ENCODE peak calls at places on chromosome 10, in ten cellular contexts. One of them, this sample, is unnamed.
A peak's percentile ranks its signal among the peaks of the same experiment; 100 is the strongest.

GRCh38 chr10:17028843-17029580 is 100.6 kb downstream of the CUBN start:
- DNase-seq in MCF 10A: no peak
- DNase-seq in SW480: no peak
- DNase-seq in AG10803: no peak
- DNase-seq in NCI-H1694 treated with DMSO at 0.1 percent for 48 hours: no peak
- DNase-seq in stimulated activated CD8-positive, alpha-beta memory T cell treated with anti-CD3 and anti-CD28 coated beads, Interleukin-4, amount 100 ng/mL, for 48 hours: no peak
- DNase-seq in activated naive CD4-positive, alpha-beta T cell: no peak
- DNase-seq in kidney glomerular epithelial cell: no peak
- DNase-seq in HFFc6: no peak
- DNase-seq in HEK293T: no peak
- DNase-seq in this sample: no peak

GRCh38 chr10:2813277-2813676 is 254.1 kb upstream of the PFKP start:
- DNase-seq in MCF 10A: no peak
- DNase-seq in SW480: peak; percentile 0
- DNase-seq in AG10803: no peak
- DNase-seq in NCI-H1694 treated with DMSO at 0.1 percent for 48 hours: no peak
- DNase-seq in stimulated activated CD8-positive, alpha-beta memory T cell treated with anti-CD3 and anti-CD28 coated beads, Interleukin-4, amount 100 ng/mL, for 48 hours: no peak
- DNase-seq in activated naive CD4-positive, alpha-beta T cell: no peak
- DNase-seq in kidney glomerular epithelial cell: no peak
- DNase-seq in HFFc6: no peak
- DNase-seq in HEK293T: no peak
- DNase-seq in this sample: no peak

GRCh38 chr10:75654171-75654772 is 222.8 kb downstream of the LRMDA start:
- DNase-seq in MCF 10A: peak; percentile 16
- DNase-seq in SW480: no peak
- DNase-seq in AG10803: peak; percentile 29
- DNase-seq in NCI-H1694 treated with DMSO at 0.1 percent for 48 hours: no peak
- DNase-seq in stimulated activated CD8-positive, alpha-beta memory T cell treated with anti-CD3 and anti-CD28 coated beads, Interleukin-4, amount 100 ng/mL, for 48 hours: no peak
- DNase-seq in activated naive CD4-positive, alpha-beta T cell: no peak
- DNase-seq in kidney glomerular epithelial cell: no peak
- DNase-seq in HFFc6: no peak
- DNase-seq in HEK293T: no peak
- DNase-seq in this sample: no peak

GRCh38 chr10:114220281-114220680 is 18.8 kb upstream of the VWA2 start:
- DNase-seq in MCF 10A: no peak
- DNase-seq in SW480: no peak
- DNase-seq in AG10803: no peak
- DNase-seq in NCI-H1694 treated with DMSO at 0.1 percent for 48 hours: no peak
- DNase-seq in stimulated activated CD8-positive, alpha-beta memory T cell treated with anti-CD3 and anti-CD28 coated beads, Interleukin-4, amount 100 ng/mL, for 48 hours: no peak
- DNase-seq in activated naive CD4-positive, alpha-beta T cell: no peak
- DNase-seq in kidney glomerular epithelial cell: no peak
- DNase-seq in HFFc6: no peak
- DNase-seq in HEK293T: no peak
- DNase-seq in this sample: no peak

GRCh38 chr10:118763202-118763988 is 8.6 kb upstream of the CACUL1 start:
- DNase-seq in MCF 10A: no peak
- DNase-seq in SW480: no peak
- DNase-seq in AG10803: no peak
- DNase-seq in NCI-H1694 treated with DMSO at 0.1 percent for 48 hours: no peak
- DNase-seq in stimulated activated CD8-positive, alpha-beta memory T cell treated with anti-CD3 and anti-CD28 coated beads, Interleukin-4, amount 100 ng/mL, for 48 hours: no peak
- DNase-seq in activated naive CD4-positive, alpha-beta T cell: no peak
- DNase-seq in kidney glomerular epithelial cell: peak; percentile 29
- DNase-seq in HFFc6: no peak
- DNase-seq in HEK293T: no peak
- DNase-seq in this sample: no peak

GRCh38 chr10:125236091-125236490 is 75.7 kb upstream of the CTBP2 start:
- DNase-seq in MCF 10A: no peak
- DNase-seq in SW480: no peak
- DNase-seq in AG10803: no peak
- DNase-seq in NCI-H1694 treated with DMSO at 0.1 percent for 48 hours: no peak
- DNase-seq in stimulated activated CD8-positive, alpha-beta memory T cell treated with anti-CD3 and anti-CD28 coated beads, Interleukin-4, amount 100 ng/mL, for 48 hours: no peak
- DNase-seq in activated naive CD4-positive, alpha-beta T cell: no peak
- DNase-seq in kidney glomerular epithelial cell: no peak
- DNase-seq in HFFc6: no peak
- DNase-seq in HEK293T: no peak
- DNase-seq in this sample: no peak

GRCh38 chr10:44234471-44234850 is 150.4 kb downstream of the CXCL12 start:
- DNase-seq in MCF 10A: no peak
- DNase-seq in SW480: no peak
- DNase-seq in AG10803: peak; percentile 64
- DNase-seq in NCI-H1694 treated with DMSO at 0.1 percent for 48 hours: no peak
- DNase-seq in stimulated activated CD8-positive, alpha-beta memory T cell treated with anti-CD3 and anti-CD28 coated beads, Interleukin-4, amount 100 ng/mL, for 48 hours: no peak
- DNase-seq in activated naive CD4-positive, alpha-beta T cell: no peak
- DNase-seq in kidney glomerular epithelial cell: no peak
- DNase-seq in HFFc6: no peak
- DNase-seq in HEK293T: no peak
- DNase-seq in this sample: no peak

GRCh38 chr10:15879058-15879457 is 18.8 kb upstream of the MINDY3 start:
- DNase-seq in MCF 10A: peak; percentile 47
- DNase-seq in SW480: peak; percentile 38
- DNase-seq in AG10803: peak; percentile 42
- DNase-seq in NCI-H1694 treated with DMSO at 0.1 percent for 48 hours: peak; percentile 18
- DNase-seq in stimulated activated CD8-positive, alpha-beta memory T cell treated with anti-CD3 and anti-CD28 coated beads, Interleukin-4, amount 100 ng/mL, for 48 hours: no peak
- DNase-seq in activated naive CD4-positive, alpha-beta T cell: no peak
- DNase-seq in kidney glomerular epithelial cell: peak; percentile 45
- DNase-seq in HFFc6: peak; percentile 46
- DNase-seq in HEK293T: peak; percentile 52
- DNase-seq in this sample: no peak

GRCh38 chr10:73863039-73863817 is 11.1 kb downstream of the CAMK2G start:
- DNase-seq in MCF 10A: no peak
- DNase-seq in SW480: no peak
- DNase-seq in AG10803: peak; percentile 31
- DNase-seq in NCI-H1694 treated with DMSO at 0.1 percent for 48 hours: no peak
- DNase-seq in stimulated activated CD8-positive, alpha-beta memory T cell treated with anti-CD3 and anti-CD28 coated beads, Interleukin-4, amount 100 ng/mL, for 48 hours: no peak
- DNase-seq in activated naive CD4-positive, alpha-beta T cell: no peak
- DNase-seq in kidney glomerular epithelial cell: no peak
- DNase-seq in HFFc6: no peak
- DNase-seq in HEK293T: no peak
- DNase-seq in this sample: no peak

GRCh38 chr10:73916761-73917470 is 6.0 kb downstream of the PLAU start:
- DNase-seq in MCF 10A: no peak
- DNase-seq in SW480: no peak
- DNase-seq in AG10803: no peak
- DNase-seq in NCI-H1694 treated with DMSO at 0.1 percent for 48 hours: no peak
- DNase-seq in stimulated activated CD8-positive, alpha-beta memory T cell treated with anti-CD3 and anti-CD28 coated beads, Interleukin-4, amount 100 ng/mL, for 48 hours: no peak
- DNase-seq in activated naive CD4-positive, alpha-beta T cell: no peak
- DNase-seq in kidney glomerular epithelial cell: no peak
- DNase-seq in HFFc6: no peak
- DNase-seq in HEK293T: no peak
- DNase-seq in this sample: no peak

GRCh38 chr10:8315619-8316021 is 261.1 kb downstream of the GATA3 start:
- DNase-seq in MCF 10A: no peak
- DNase-seq in SW480: no peak
- DNase-seq in AG10803: no peak
- DNase-seq in NCI-H1694 treated with DMSO at 0.1 percent for 48 hours: no peak
- DNase-seq in stimulated activated CD8-positive, alpha-beta memory T cell treated with anti-CD3 and anti-CD28 coated beads, Interleukin-4, amount 100 ng/mL, for 48 hours: no peak
- DNase-seq in activated naive CD4-positive, alpha-beta T cell: no peak
- DNase-seq in kidney glomerular epithelial cell: no peak
- DNase-seq in HFFc6: no peak
- DNase-seq in HEK293T: no peak
- DNase-seq in this sample: no peak

GRCh38 chr10:5317547-5318107 is 47.1 kb upstream of the UCN3 start:
- DNase-seq in MCF 10A: peak; percentile 87
- DNase-seq in SW480: peak; percentile 17
- DNase-seq in AG10803: peak; percentile 72
- DNase-seq in NCI-H1694 treated with DMSO at 0.1 percent for 48 hours: no peak
- DNase-seq in stimulated activated CD8-positive, alpha-beta memory T cell treated with anti-CD3 and anti-CD28 coated beads, Interleukin-4, amount 100 ng/mL, for 48 hours: peak; percentile 85
- DNase-seq in activated naive CD4-positive, alpha-beta T cell: no peak
- DNase-seq in kidney glomerular epithelial cell: peak; percentile 97
- DNase-seq in HFFc6: peak; percentile 77
- DNase-seq in HEK293T: no peak
- DNase-seq in this sample: peak; percentile 26

GRCh38 chr10:132109341-132110072 is 43.8 kb downstream of the JAKMIP3 start:
- DNase-seq in MCF 10A: no peak
- DNase-seq in SW480: no peak
- DNase-seq in AG10803: peak; percentile 56
- DNase-seq in NCI-H1694 treated with DMSO at 0.1 percent for 48 hours: no peak
- DNase-seq in stimulated activated CD8-positive, alpha-beta memory T cell treated with anti-CD3 and anti-CD28 coated beads, Interleukin-4, amount 100 ng/mL, for 48 hours: no peak
- DNase-seq in activated naive CD4-positive, alpha-beta T cell: no peak
- DNase-seq in kidney glomerular epithelial cell: no peak
- DNase-seq in HFFc6: no peak
- DNase-seq in HEK293T: no peak
- DNase-seq in this sample: no peak

GRCh38 chr10:104045151-104046089 is 40.3 kb downstream of the COL17A1 start:
- DNase-seq in MCF 10A: peak; percentile 64
- DNase-seq in SW480: peak; percentile 59
- DNase-seq in AG10803: peak; percentile 73
- DNase-seq in NCI-H1694 treated with DMSO at 0.1 percent for 48 hours: no peak
- DNase-seq in stimulated activated CD8-positive, alpha-beta memory T cell treated with anti-CD3 and anti-CD28 coated beads, Interleukin-4, amount 100 ng/mL, for 48 hours: no peak
- DNase-seq in activated naive CD4-positive, alpha-beta T cell: no peak
- DNase-seq in kidney glomerular epithelial cell: peak; percentile 63
- DNase-seq in HFFc6: peak; percentile 75
- DNase-seq in HEK293T: peak; percentile 72
- DNase-seq in this sample: no peak

GRCh38 chr10:109149666-109150350 is 773.5 kb downstream of the XPNPEP1 start:
- DNase-seq in MCF 10A: no peak
- DNase-seq in SW480: no peak
- DNase-seq in AG10803: no peak
- DNase-seq in NCI-H1694 treated with DMSO at 0.1 percent for 48 hours: no peak
- DNase-seq in stimulated activated CD8-positive, alpha-beta memory T cell treated with anti-CD3 and anti-CD28 coated beads, Interleukin-4, amount 100 ng/mL, for 48 hours: no peak
- DNase-seq in activated naive CD4-positive, alpha-beta T cell: no peak
- DNase-seq in kidney glomerular epithelial cell: no peak
- DNase-seq in HFFc6: no peak
- DNase-seq in HEK293T: no peak
- DNase-seq in this sample: no peak

GRCh38 chr10:126240483-126240882 is 147.8 kb downstream of the ADAM12 start:
- DNase-seq in MCF 10A: no peak
- DNase-seq in SW480: no peak
- DNase-seq in AG10803: no peak
- DNase-seq in NCI-H1694 treated with DMSO at 0.1 percent for 48 hours: no peak
- DNase-seq in stimulated activated CD8-positive, alpha-beta memory T cell treated with anti-CD3 and anti-CD28 coated beads, Interleukin-4, amount 100 ng/mL, for 48 hours: no peak
- DNase-seq in activated naive CD4-positive, alpha-beta T cell: no peak
- DNase-seq in kidney glomerular epithelial cell: no peak
- DNase-seq in HFFc6: no peak
- DNase-seq in HEK293T: no peak
- DNase-seq in this sample: no peak

GRCh38 chr10:46547331-46547880 is 9.1 kb downstream of the GPRIN2 start:
- DNase-seq in MCF 10A: no peak
- DNase-seq in SW480: no peak
- DNase-seq in AG10803: no peak
- DNase-seq in NCI-H1694 treated with DMSO at 0.1 percent for 48 hours: no peak
- DNase-seq in stimulated activated CD8-positive, alpha-beta memory T cell treated with anti-CD3 and anti-CD28 coated beads, Interleukin-4, amount 100 ng/mL, for 48 hours: peak; percentile 19
- DNase-seq in activated naive CD4-positive, alpha-beta T cell: no peak
- DNase-seq in kidney glomerular epithelial cell: no peak
- DNase-seq in HFFc6: no peak
- DNase-seq in HEK293T: no peak
- DNase-seq in this sample: no peak

GRCh38 chr10:93198401-93199175 is 124.9 kb downstream of the CYP26A1 start:
- DNase-seq in MCF 10A: no peak
- DNase-seq in SW480: peak; percentile 27
- DNase-seq in AG10803: peak; percentile 62
- DNase-seq in NCI-H1694 treated with DMSO at 0.1 percent for 48 hours: no peak
- DNase-seq in stimulated activated CD8-positive, alpha-beta memory T cell treated with anti-CD3 and anti-CD28 coated beads, Interleukin-4, amount 100 ng/mL, for 48 hours: no peak
- DNase-seq in activated naive CD4-positive, alpha-beta T cell: no peak
- DNase-seq in kidney glomerular epithelial cell: peak; percentile 42
- DNase-seq in HFFc6: peak; percentile 35
- DNase-seq in HEK293T: no peak
- DNase-seq in this sample: no peak

GRCh38 chr10:125247576-125247975 is 87.2 kb upstream of the CTBP2 start:
- DNase-seq in MCF 10A: no peak
- DNase-seq in SW480: no peak
- DNase-seq in AG10803: no peak
- DNase-seq in NCI-H1694 treated with DMSO at 0.1 percent for 48 hours: no peak
- DNase-seq in stimulated activated CD8-positive, alpha-beta memory T cell treated with anti-CD3 and anti-CD28 coated beads, Interleukin-4, amount 100 ng/mL, for 48 hours: no peak
- DNase-seq in activated naive CD4-positive, alpha-beta T cell: no peak
- DNase-seq in kidney glomerular epithelial cell: no peak
- DNase-seq in HFFc6: no peak
- DNase-seq in HEK293T: no peak
- DNase-seq in this sample: no peak

GRCh38 chr10:12975266-12975665 is 26.2 kb downstream of the CCDC3 start:
- DNase-seq in MCF 10A: peak; percentile 26
- DNase-seq in SW480: no peak
- DNase-seq in AG10803: no peak
- DNase-seq in NCI-H1694 treated with DMSO at 0.1 percent for 48 hours: no peak
- DNase-seq in stimulated activated CD8-positive, alpha-beta memory T cell treated with anti-CD3 and anti-CD28 coated beads, Interleukin-4, amount 100 ng/mL, for 48 hours: no peak
- DNase-seq in activated naive CD4-positive, alpha-beta T cell: no peak
- DNase-seq in kidney glomerular epithelial cell: no peak
- DNase-seq in HFFc6: no peak
- DNase-seq in HEK293T: no peak
- DNase-seq in this sample: no peak

GRCh38 chr10:93062499-93063216 is 2.1 kb downstream of the CYP26C1 start:
- DNase-seq in MCF 10A: no peak
- DNase-seq in SW480: no peak
- DNase-seq in AG10803: peak; percentile 33
- DNase-seq in NCI-H1694 treated with DMSO at 0.1 percent for 48 hours: no peak
- DNase-seq in stimulated activated CD8-positive, alpha-beta memory T cell treated with anti-CD3 and anti-CD28 coated beads, Interleukin-4, amount 100 ng/mL, for 48 hours: peak; percentile 69
- DNase-seq in activated naive CD4-positive, alpha-beta T cell: no peak
- DNase-seq in kidney glomerular epithelial cell: peak; percentile 16
- DNase-seq in HFFc6: no peak
- DNase-seq in HEK293T: no peak
- DNase-seq in this sample: no peak

GRCh38 chr10:35412900-35413491 is 76.7 kb downstream of the CCNY start:
- DNase-seq in MCF 10A: peak; percentile 8
- DNase-seq in SW480: peak; percentile 62
- DNase-seq in AG10803: peak; percentile 44
- DNase-seq in NCI-H1694 treated with DMSO at 0.1 percent for 48 hours: no peak
- DNase-seq in stimulated activated CD8-positive, alpha-beta memory T cell treated with anti-CD3 and anti-CD28 coated beads, Interleukin-4, amount 100 ng/mL, for 48 hours: no peak
- DNase-seq in activated naive CD4-positive, alpha-beta T cell: no peak
- DNase-seq in kidney glomerular epithelial cell: peak; percentile 81
- DNase-seq in HFFc6: peak; percentile 54
- DNase-seq in HEK293T: no peak
- DNase-seq in this sample: no peak

This sample was measured in NK-92 treated with Interleukin-12 subunit alpha and Interleukin-12 subunit beta, amount 100 ng/mL, for 24 hours.